ENCODE peak calls at places on chromosomes 7 and 10, in eight cellular contexts. Z, D, R, N, X, S, B and I are unnamed samples.

GRCh38 chr10:127137391-127137790 is 59.0 kb downstream of the INSYN2A start:
- DNase-seq in Z (no peak), D (no peak), R (no peak), N (no peak), X (no peak), S (no peak), B (no peak), I (no peak)

GRCh38 chr10:3749011-3749410 is 36.0 kb downstream of the KLF6 start:
- DNase-seq in Z (no peak), D (no peak), R (no peak), N (no peak), X (no peak), S (no peak), B (no peak), I (no peak)

GRCh38 chr10:124690971-124691370 is 53.2 kb downstream of the FAM53B start:
- DNase-seq in Z (no peak), D (no peak), R (no peak), N (no peak), X (no peak), S (no peak), B (no peak), I (no peak)

GRCh38 chr10:62049815-62050626 is 148.5 kb downstream of the ARID5B start:
- DNase-seq in Z (no peak), D (no peak), R (no peak), N (no peak), X (no peak), S (no peak), B (no peak), I (no peak)

GRCh38 chr10:64211466-64211865 is 690.3 kb downstream of the REEP3 start:
- DNase-seq in Z (no peak), D (no peak), R (no peak), N (no peak), X (no peak), S (no peak), B (no peak), I (no peak)

GRCh38 chr10:79152423-79152817 is 83.7 kb downstream of the ZMIZ1 start:
- DNase-seq in Z (no peak), D (no peak), R (peak; percentile 42), N (no peak), X (no peak), S (no peak), B (no peak), I (no peak)

GRCh38 chr10:100119726-100120125 is 38.1 kb upstream of the CPN1 start:
- DNase-seq in Z (no peak), D (no peak), R (no peak), N (no peak), X (no peak), S (no peak), B (no peak), I (no peak)

GRCh38 chr10:42874713-42875387 is 92.3 kb downstream of the BMS1 start:
- DNase-seq in Z (no peak), D (no peak), R (no peak), N (no peak), X (no peak), S (no peak), B (no peak), I (no peak)

GRCh38 chr10:24363070-24363469 is 154.1 kb downstream of the KIAA1217 start:
- DNase-seq in Z (no peak), D (no peak), R (peak; percentile 32), N (no peak), X (no peak), S (no peak), B (no peak), I (no peak)

GRCh38 chr7:78433421-78433820 is 634.8 kb downstream of the PHTF2 start:
- DNase-seq in Z (no peak), D (no peak), R (no peak), N (no peak), X (no peak), S (no peak), B (no peak), I (no peak)

GRCh38 chr10:65765006-65765546 is 1160.8 kb upstream of the LRRTM3 start:
- DNase-seq in Z (no peak), D (no peak), R (no peak), N (no peak), X (no peak), S (no peak), B (no peak), I (no peak)

GRCh38 chr10:74677951-74678350 is 148.4 kb upstream of the KAT6B start:
- DNase-seq in Z (no peak), D (peak; percentile 14), R (no peak), N (no peak), X (no peak), S (no peak), B (no peak), I (peak; percentile 31)

GRCh38 chr7:94368371-94368791 is 26.3 kb upstream of the COL1A2 start:
- DNase-seq in Z (no peak), D (no peak), R (peak; percentile 89), N (no peak), X (no peak), S (no peak), B (no peak), I (no peak)